ENCODE peak calls at places on chromosome 3, in six cellular contexts. One of them, this sample, is unnamed.

GRCh38 chr3:114406286-114406685 is 112.5 kb downstream of the TIGIT start:
- DNase-seq in K562: no peak
- DNase-seq in HepG2: no peak
- DNase-seq in A549: no peak
- DNase-seq in uterus: no peak
- DNase-seq in ovary: no peak
- DNase-seq in this sample: no peak

GRCh38 chr3:147305533-147306241 is 100.7 kb downstream of the ZIC4 start:
- DNase-seq in K562: no peak
- DNase-seq in A549: no peak
- DNase-seq in HepG2: no peak
- DNase-seq in ovary: no peak
- DNase-seq in uterus: no peak
- DNase-seq in this sample: no peak

GRCh38 chr3:165130709-165131108 is 52.4 kb upstream of the SI start:
- DNase-seq in uterus: no peak
- DNase-seq in ovary: no peak
- DNase-seq in HepG2: no peak
- DNase-seq in K562: no peak
- DNase-seq in A549: no peak
- DNase-seq in this sample: no peak

GRCh38 chr3:160950542-160950941 is 154.6 kb downstream of the B3GALNT1 start:
- DNase-seq in K562: no peak
- DNase-seq in A549: no peak
- DNase-seq in uterus: no peak
- DNase-seq in HepG2: no peak
- DNase-seq in ovary: no peak
- DNase-seq in this sample: no peak

GRCh38 chr3:189621948-189622603 is 9.1 kb upstream of the TP63 start:
- DNase-seq in A549: no peak
- DNase-seq in HepG2: no peak
- DNase-seq in uterus: no peak
- DNase-seq in ovary: no peak
- DNase-seq in K562: no peak
- DNase-seq in this sample: no peak

GRCh38 chr3:178295257-178295912 is 240.9 kb upstream of the KCNMB2 start:
- DNase-seq in ovary: no peak
- DNase-seq in uterus: peak
- DNase-seq in K562: no peak
- DNase-seq in HepG2: no peak
- DNase-seq in A549: no peak
- DNase-seq in this sample: no peak

GRCh38 chr3:197339841-197340520 is 41.6 kb upstream of the DLG1 start:
- DNase-seq in HepG2: peak
- DNase-seq in A549: no peak
- DNase-seq in uterus: no peak
- DNase-seq in ovary: no peak
- DNase-seq in K562: no peak
- DNase-seq in this sample: no peak

GRCh38 chr3:148240351-148240750 is 457.4 kb upstream of the AGTR1 start:
- DNase-seq in ovary: no peak
- DNase-seq in K562: no peak
- DNase-seq in uterus: no peak
- DNase-seq in HepG2: no peak
- DNase-seq in A549: no peak
- DNase-seq in this sample: no peak

GRCh38 chr3:11560746-11561145 is 83.0 kb downstream of the VGLL4 start:
- DNase-seq in A549: no peak
- DNase-seq in HepG2: no peak
- DNase-seq in uterus: no peak
- DNase-seq in ovary: no peak
- DNase-seq in K562: no peak
- DNase-seq in this sample: no peak

GRCh38 chr3:42214565-42215283 is 51.3 kb downstream of the CCK start:
- DNase-seq in uterus: no peak
- DNase-seq in ovary: no peak
- DNase-seq in HepG2: no peak
- DNase-seq in A549: no peak
- DNase-seq in K562: no peak
- DNase-seq in this sample: no peak

GRCh38 chr3:177646749-177647148 is 449.5 kb upstream of the TBL1XR1 start:
- DNase-seq in HepG2: no peak
- DNase-seq in ovary: no peak
- DNase-seq in A549: no peak
- DNase-seq in K562: no peak
- DNase-seq in uterus: no peak
- DNase-seq in this sample: no peak

GRCh38 chr3:54939591-54940300 is 11.9 kb upstream of the LRTM1 start:
- DNase-seq in A549: no peak
- DNase-seq in ovary: no peak
- DNase-seq in HepG2: no peak
- DNase-seq in K562: no peak
- DNase-seq in uterus: no peak
- DNase-seq in this sample: no peak

GRCh38 chr3:69806735-69807438 is 67.6 kb downstream of the MITF start:
- DNase-seq in K562: no peak
- DNase-seq in A549: no peak
- DNase-seq in ovary: no peak
- DNase-seq in uterus: no peak
- DNase-seq in HepG2: no peak
- DNase-seq in this sample: no peak

GRCh38 chr3:69232447-69232846 is 110.1 kb upstream of the LMOD3 start:
- DNase-seq in ovary: no peak
- DNase-seq in K562: no peak
- DNase-seq in A549: no peak
- DNase-seq in uterus: no peak
- DNase-seq in HepG2: no peak
- DNase-seq in this sample: no peak

GRCh38 chr3:67357610-67358458 is 296.6 kb downstream of the SUCLG2 start:
- DNase-seq in A549: peak
- DNase-seq in HepG2: peak
- DNase-seq in ovary: no peak
- DNase-seq in K562: no peak
- DNase-seq in uterus: no peak
- DNase-seq in this sample: peak

GRCh38 chr3:40523781-40524180 is 979 bp upstream of the ZNF621 start:
- DNase-seq in ovary: no peak
- DNase-seq in uterus: no peak
- DNase-seq in A549: peak
- DNase-seq in K562: no peak
- DNase-seq in HepG2: no peak
- DNase-seq in this sample: peak

GRCh38 chr3:57876632-57877031 is 120.5 kb downstream of the SLMAP start:
- DNase-seq in uterus: no peak
- DNase-seq in HepG2: no peak
- DNase-seq in K562: no peak
- DNase-seq in ovary: no peak
- DNase-seq in A549: no peak
- DNase-seq in this sample: no peak

GRCh38 chr3:53154731-53155320 is 6.2 kb upstream of the PRKCD start:
- DNase-seq in K562: no peak
- DNase-seq in uterus: no peak
- DNase-seq in A549: no peak
- DNase-seq in ovary: no peak
- DNase-seq in HepG2: no peak
- DNase-seq in this sample: no peak

GRCh38 chr3:61239871-61240270 is 11.4 kb downstream of the FHIT start:
- DNase-seq in K562: no peak
- DNase-seq in ovary: peak
- DNase-seq in A549: no peak
- DNase-seq in uterus: peak
- DNase-seq in HepG2: no peak
- DNase-seq in this sample: no peak

GRCh38 chr3:102979682-102980378 is 545.0 kb downstream of the ZPLD1 start:
- DNase-seq in uterus: peak
- DNase-seq in ovary: peak
- DNase-seq in A549: peak
- DNase-seq in K562: no peak
- DNase-seq in HepG2: no peak
- DNase-seq in this sample: no peak

GRCh38 chr3:108202080-108202479 is 20.1 kb downstream of the IFT57 start:
- DNase-seq in K562: no peak
- DNase-seq in ovary: no peak
- DNase-seq in A549: no peak
- DNase-seq in uterus: no peak
- DNase-seq in HepG2: no peak
- DNase-seq in this sample: no peak

GRCh38 chr3:189902230-189903186 is 218.2 kb downstream of the P3H2 start:
- DNase-seq in ovary: no peak
- DNase-seq in HepG2: no peak
- DNase-seq in K562: no peak
- DNase-seq in A549: no peak
- DNase-seq in uterus: no peak
- DNase-seq in this sample: no peak

GRCh38 chr3:189947948-189948723 is 172.6 kb downstream of the P3H2 start:
- DNase-seq in K562: no peak
- DNase-seq in uterus: no peak
- DNase-seq in HepG2: no peak
- DNase-seq in ovary: no peak
- DNase-seq in A549: peak
- DNase-seq in this sample: no peak

GRCh38 chr3:26714485-26714884 is 91.9 kb downstream of the LRRC3B start:
- DNase-seq in K562: no peak
- DNase-seq in uterus: no peak
- DNase-seq in ovary: no peak
- DNase-seq in HepG2: no peak
- DNase-seq in A549: no peak
- DNase-seq in this sample: no peak

GRCh38 chr3:182765287-182765686 is 28.0 kb upstream of the ATP11B start:
- DNase-seq in A549: no peak
- DNase-seq in K562: no peak
- DNase-seq in HepG2: no peak
- DNase-seq in uterus: no peak
- DNase-seq in ovary: no peak
- DNase-seq in this sample: no peak

GRCh38 chr3:100581650-100582049 is 27.8 kb upstream of the ADGRG7 start:
- DNase-seq in K562: no peak
- DNase-seq in HepG2: no peak
- DNase-seq in A549: no peak
- DNase-seq in uterus: no peak
- DNase-seq in ovary: no peak
- DNase-seq in this sample: no peak

GRCh38 chr3:194130807-194131589 is 5.0 kb upstream of the HES1 start:
- DNase-seq in A549: peak
- DNase-seq in K562: no peak
- DNase-seq in uterus: no peak
- DNase-seq in HepG2: peak
- DNase-seq in ovary: no peak
- DNase-seq in this sample: no peak
- TF ChIP-seq POLR2A in A549: no peak
- TF ChIP-seq POLR2A in K562: no peak
- TF ChIP-seq POLR2A in uterus: no peak
- TF ChIP-seq POLR2A in HepG2: peak
- TF ChIP-seq POLR2A in ovary: no peak
- TF ChIP-seq POLR2A in this sample: no peak

DNA sequence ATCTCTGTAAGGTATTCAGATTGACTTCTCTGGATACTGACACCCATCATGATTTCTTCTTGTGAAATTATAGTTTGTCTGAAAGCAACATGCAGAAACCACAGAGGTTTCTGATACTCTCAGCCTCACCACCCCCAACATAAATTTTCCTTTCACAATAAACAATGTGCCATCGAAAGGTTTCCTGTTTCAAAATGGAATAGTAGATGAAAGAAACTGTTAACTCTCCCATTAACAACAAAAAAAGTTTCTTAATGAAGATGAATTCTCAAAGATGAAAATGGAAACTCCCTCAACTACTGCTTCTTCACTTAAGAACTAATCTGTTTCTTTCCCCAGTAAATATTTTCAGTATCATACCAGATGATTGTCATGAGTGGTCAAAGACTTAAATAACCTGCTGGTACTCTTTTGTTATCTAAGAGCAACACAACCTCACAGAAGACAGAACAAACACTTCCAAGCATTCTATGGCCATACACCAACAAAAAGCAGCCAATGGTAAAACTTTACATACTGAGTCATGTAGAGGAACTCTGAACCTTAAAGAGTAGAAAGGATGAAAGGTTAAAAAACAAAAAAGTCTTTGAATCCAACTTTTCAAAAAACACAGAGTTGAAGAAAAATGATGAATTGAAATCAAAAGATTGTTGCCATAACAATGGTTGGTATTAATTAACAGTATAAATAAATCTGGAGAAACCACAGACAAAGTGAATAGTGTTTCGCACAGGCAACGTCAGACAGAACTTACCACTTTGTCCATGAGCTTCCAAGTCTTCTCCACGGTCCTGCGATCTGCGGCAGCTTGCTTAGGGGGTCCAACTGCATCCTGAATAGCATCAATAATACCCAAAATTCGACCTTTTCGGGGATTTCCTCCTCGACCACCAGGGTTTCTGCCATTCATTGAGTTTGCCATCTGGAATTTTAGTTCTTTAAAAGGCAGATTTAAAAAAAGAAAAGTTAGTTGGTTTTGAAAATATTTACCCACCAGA is 1.9 kb downstream of the CBLB start:
- DNase-seq in K562: peak
- DNase-seq in HepG2: peak
- DNase-seq in A549: no peak
- DNase-seq in uterus: no peak
- DNase-seq in ovary: no peak
- DNase-seq in this sample: peak
- TF ChIP-seq POLR2A in K562: no peak
- TF ChIP-seq POLR2A in HepG2: no peak
- TF ChIP-seq POLR2A in A549: no peak
- TF ChIP-seq POLR2A in uterus: no peak
- TF ChIP-seq POLR2A in ovary: no peak
- TF ChIP-seq POLR2A in this sample: no peak

DNA sequence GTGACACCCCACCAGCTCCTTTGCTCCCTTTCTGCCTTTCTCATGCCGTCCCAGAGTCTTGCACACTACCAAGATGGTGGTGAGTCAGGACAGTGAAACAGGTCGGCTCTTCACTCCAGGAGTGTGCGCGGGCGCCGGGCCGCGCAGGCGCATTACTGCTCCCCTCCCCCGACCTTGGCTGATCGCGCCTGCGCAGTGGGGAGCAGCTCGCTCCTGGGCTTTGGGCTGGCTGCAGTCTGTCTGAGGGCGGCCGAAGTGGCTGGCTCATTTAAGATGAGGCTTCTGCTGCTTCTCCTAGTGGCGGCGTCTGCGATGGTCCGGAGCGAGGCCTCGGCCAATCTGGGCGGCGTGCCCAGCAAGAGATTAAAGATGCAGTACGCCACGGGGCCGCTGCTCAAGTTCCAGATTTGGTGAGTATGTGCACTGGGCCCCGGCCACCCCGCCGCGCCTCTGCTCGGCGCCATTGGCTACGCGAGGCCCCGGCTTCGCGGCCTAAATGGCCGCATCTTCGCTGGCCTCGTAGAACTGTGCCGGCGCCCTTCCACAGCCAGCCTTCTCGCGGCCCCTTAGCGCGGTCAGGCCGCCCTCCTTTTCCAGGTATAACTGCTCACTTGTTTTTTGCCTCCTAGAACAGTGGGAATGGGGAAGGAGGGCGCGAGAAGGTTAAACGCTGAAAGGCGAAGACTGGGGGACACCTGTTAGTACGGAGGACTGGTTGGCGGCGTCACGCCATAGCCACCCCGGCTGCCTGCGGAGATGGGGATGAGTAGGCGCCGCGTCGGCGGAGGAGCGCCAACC is at the start of gene SELENOT:
- DNase-seq in ovary: peak
- DNase-seq in uterus: peak
- DNase-seq in HepG2: peak
- DNase-seq in A549: peak
- DNase-seq in K562: peak
- DNase-seq in this sample: peak
- TF ChIP-seq POLR2A in ovary: peak
- TF ChIP-seq POLR2A in uterus: peak
- TF ChIP-seq POLR2A in HepG2: peak
- TF ChIP-seq POLR2A in A549: peak
- TF ChIP-seq POLR2A in K562: peak
- TF ChIP-seq POLR2A in this sample: peak

GRCh38 chr3:169149349-169149890 is 514.1 kb downstream of the MECOM start:
- DNase-seq in K562: peak
- DNase-seq in uterus: peak
- DNase-seq in ovary: peak
- DNase-seq in HepG2: peak
- DNase-seq in A549: peak
- DNase-seq in this sample: peak
- TF ChIP-seq POLR2A in K562: no peak
- TF ChIP-seq POLR2A in uterus: no peak
- TF ChIP-seq POLR2A in ovary: no peak
- TF ChIP-seq POLR2A in HepG2: no peak
- TF ChIP-seq POLR2A in A549: no peak
- TF ChIP-seq POLR2A in this sample: no peak